ENCODE peak calls at places on chromosomes 7 and 10, in eight cellular contexts. D is cortex of kidney; G is BE2C; H is KBM-7; S is stimulated activated CD4-positive, alpha-beta T cell treated with anti-CD3 and anti-CD28 coated beads, Interleukin-2, amount 100 ng/mL, for 48 hours; Z is H54; I is RCC 7860; O is HCEC 1CT. M is an unnamed sample.

GRCh38 chr10:105112862-105113261 is 471.8 kb downstream of the SORCS3 start:
- DNase-seq in D (no peak), G (no peak), H (no peak), S (no peak), Z (no peak), I (no peak), O (no peak), M (no peak)

GRCh38 chr7:69246758-69247157 is 351.5 kb upstream of the AUTS2 start:
- DNase-seq in D (no peak), G (no peak), H (no peak), S (no peak), Z (no peak), I (no peak), O (no peak), M (no peak)

GRCh38 chr10:113681533-113682470 is 2.1 kb downstream of the CASP7 start:
- DNase-seq in D (no peak), G (no peak), H (no peak), S (peak), Z (no peak), I (no peak), O (no peak), M (no peak)

GRCh38 chr7:117667456-117667855 is 187.6 kb downstream of the CFTR start:
- DNase-seq in D (no peak), G (no peak), H (no peak), S (no peak), Z (no peak), I (no peak), O (no peak), M (no peak)

GRCh38 chr10:77505431-77506334 is 131.9 kb downstream of the KCNMA1 start:
- DNase-seq in D (no peak), G (no peak), H (no peak), S (no peak), Z (peak), I (peak), O (peak), M (no peak)

GRCh38 chr10:13725594-13725993 is 138.8 kb downstream of the PRPF18 start:
- DNase-seq in D (no peak), G (no peak), H (no peak), S (no peak), Z (no peak), I (no peak), O (no peak), M (no peak)

GRCh38 chr10:73998623-73999622 is 1.0 kb downstream of the VCL start:
- DNase-seq in D (peak), G (peak), H (no peak), S (no peak), Z (peak), I (peak), O (peak), M (peak)

GRCh38 chr10:45198596-45199379 is 116.6 kb downstream of the OR13A1 start:
- DNase-seq in D (no peak), G (no peak), H (no peak), S (no peak), Z (no peak), I (no peak), O (no peak), M (no peak)

GRCh38 chr7:157046681-157047080 is 36.2 kb upstream of the MNX1 start:
- DNase-seq in D (no peak), G (no peak), H (no peak), S (no peak), Z (peak), I (peak), O (peak), M (no peak)

GRCh38 chr7:140672382-140673062 is at the start of gene ADCK2:
- DNase-seq in D (no peak), G (peak), H (peak), S (peak), Z (peak), I (peak), O (no peak), M (peak)

GRCh38 chr7:22726849-22727792 is at the start of gene IL6:
- DNase-seq in D (peak), G (peak), H (peak), S (no peak), Z (peak), I (peak), O (peak), M (no peak)

GRCh38 chr10:44974628-44975431 is 3.8 kb downstream of the DEPP1 start:
- DNase-seq in D (peak), G (peak), H (peak), S (peak), Z (peak), I (peak), O (peak), M (peak)